ENCODE peak calls at places on chromosome 1, in four cellular contexts. W is PC-3, R is fibroblast of lung, I is fibroblast of the aortic adventitia. G is an unnamed sample.

GRCh38 chr1:77421504-77422233 is 139.8 kb downstream of the AK5 start:
- DNase-seq in W (no peak), R (no peak), I (no peak), G (no peak)

GRCh38 chr1:239268007-239268406 is 118.4 kb upstream of the CHRM3 start:
- DNase-seq in W (no peak), R (no peak), I (no peak), G (no peak)

GRCh38 chr1:204870165-204870912 is at the start of gene NFASC:
- DNase-seq in W (no peak), R (no peak), I (no peak), G (no peak)

GRCh38 chr1:244779410-244779809 is 56.0 kb upstream of the COX20 start:
- DNase-seq in W (peak; percentile 18), R (no peak), I (no peak), G (no peak)

GRCh38 chr1:15345711-15346355 is 63.9 kb upstream of the EFHD2 start:
- DNase-seq in W (no peak), R (no peak), I (no peak), G (no peak)

GRCh38 chr1:18440385-18441226 is 40.1 kb upstream of the KLHDC7A start:
- DNase-seq in W (peak; percentile 3), R (no peak), I (no peak), G (no peak)

GRCh38 chr1:2397007-2397679 is 5.5 kb downstream of the RER1 start:
- DNase-seq in W (no peak), R (no peak), I (no peak), G (no peak)

GRCh38 chr1:222813866-222814535 is 838 bp upstream of the DISP1 start:
- DNase-seq in W (no peak), R (peak; percentile 22), I (peak; percentile 23), G (no peak)

GRCh38 chr1:67200755-67201154 is 34.5 kb downstream of the IL23R start:
- DNase-seq in W (no peak), R (no peak), I (no peak), G (no peak)

GRCh38 chr1:145994391-145995120 is 1.8 kb downstream of the TXNIP start:
- DNase-seq in W (no peak), R (no peak), I (no peak), G (no peak)

GRCh38 chr1:107496002-107496401 is 355.2 kb downstream of the NTNG1 start:
- DNase-seq in W (no peak), R (no peak), I (no peak), G (no peak)

GRCh38 chr1:161763522-161764098 is 2.5 kb upstream of the ATF6 start:
- DNase-seq in W (peak; percentile 81), R (no peak), I (no peak), G (peak; percentile 62)

GRCh38 chr1:33346921-33347649 is 26.2 kb upstream of the A3GALT2 start:
- DNase-seq in W (peak; percentile 94), R (peak; percentile 92), I (peak; percentile 89), G (no peak)

GRCh38 chr1:154406572-154406879 is 1.4 kb downstream of the IL6R start:
- DNase-seq in W (no peak), R (no peak), I (no peak), G (no peak)

GRCh38 chr1:164880644-164881043 is 321.7 kb downstream of the PBX1 start:
- DNase-seq in W (no peak), R (no peak), I (no peak), G (no peak)

GRCh38 chr1:210232524-210233215 is at the start of gene SERTAD4:
- DNase-seq in W (peak; percentile 94), R (no peak), I (peak; percentile 23), G (no peak)

GRCh38 chr1:166170075-166170474 is 3.3 kb upstream of the FAM78B start:
- DNase-seq in W (no peak), R (no peak), I (no peak), G (no peak)

GRCh38 chr1:148353461-148354283 is 129.4 kb downstream of the PPIAL4G start:
- DNase-seq in W (peak; percentile 46), R (peak; percentile 72), I (peak; percentile 85), G (no peak)

GRCh38 chr1:192235127-192235526 is 76.9 kb downstream of the RGS18 start:
- DNase-seq in W (no peak), R (no peak), I (no peak), G (no peak)

GRCh38 chr1:111754964-111755320 is 759 bp upstream of the DDX20 start:
- DNase-seq in W (peak; percentile 47), R (peak; percentile 57), I (peak; percentile 66), G (peak; percentile 78)

GRCh38 chr1:19321071-19321470 is 8.9 kb downstream of the SLC66A1 start:
- DNase-seq in W (no peak), R (no peak), I (no peak), G (no peak)

GRCh38 chr1:15974855-15975254 is 1.0 kb downstream of the ZBTB17 start:
- DNase-seq in W (no peak), R (no peak), I (no peak), G (peak; percentile 43)

GRCh38 chr1:104125226-104125625 is 375.5 kb downstream of the AMY1C start:
- DNase-seq in W (peak; percentile 41), R (no peak), I (no peak), G (no peak)

GRCh38 chr1:201827321-201828281 is 1.4 kb upstream of the IPO9 start:
- DNase-seq in W (no peak), R (no peak), I (peak; percentile 47), G (no peak)

GRCh38 chr1:22221233-22221780 is 78.4 kb upstream of the WNT4 start:
- DNase-seq in W (no peak), R (no peak), I (no peak), G (no peak)

GRCh38 chr1:241677171-241677570 is 25.1 kb downstream of the WDR64 start:
- DNase-seq in W (no peak), R (no peak), I (no peak), G (peak; percentile 72)

GRCh38 chr1:207519505-207520399 is 23.8 kb downstream of the CR1 start:
- DNase-seq in W (no peak), R (no peak), I (no peak), G (no peak)

GRCh38 chr1:225763815-225764548 is 13.6 kb upstream of the SRP9 start:
- DNase-seq in W (no peak), R (peak; percentile 82), I (peak; percentile 92), G (no peak)
- H3K4me3 ChIP-seq in W (no peak overlapping the region), R (no peak overlapping the region), I (no peak overlapping the region), G (peak overlapping the region; percentile 12)

GRCh38 chr1:212091438-212092121 is 56.0 kb downstream of the DTL start:
- DNase-seq in W (no peak), R (no peak), I (no peak), G (no peak)
- H3K4me3 ChIP-seq in W (no peak overlapping the region), R (no peak overlapping the region), I (no peak overlapping the region), G (no peak overlapping the region)

GRCh38 chr1:203537806-203538464 is 44.0 kb downstream of the OPTC start:
- DNase-seq in W (peak; percentile 92), R (peak; percentile 75), I (peak; percentile 87), G (no peak)

GRCh38 chr1:203536981-203537455 is 43.1 kb downstream of the OPTC start:
- DNase-seq in W (peak; percentile 93), R (peak; percentile 85), I (peak; percentile 94), G (no peak)

GRCh38 chr1:203536575-203536974 is 42.6 kb downstream of the OPTC start:
- DNase-seq in W (peak; percentile 34), R (no peak), I (peak; percentile 64), G (no peak)

GRCh38 chr1:203534012-203534411 is 40.1 kb downstream of the OPTC start:
- DNase-seq in W (no peak), R (no peak), I (no peak), G (no peak)

GRCh38 chr1:203534526-203534925 is 40.6 kb downstream of the OPTC start:
- DNase-seq in W (peak; percentile 99), R (peak; percentile 82), I (peak; percentile 99), G (no peak)
- H3K4me3 ChIP-seq in W (peak overlapping the region; percentile 3), R (no peak overlapping the region), I (no peak overlapping the region), G (no peak overlapping the region)

GRCh38 chr1:26317612-26318337 is at the start of gene CD52:
- DNase-seq in W (no peak), R (no peak), I (no peak), G (peak; percentile 87)

GRCh38 chr1:26315874-26316850 is 1.6 kb upstream of the CD52 start:
- DNase-seq in W (no peak), R (no peak), I (no peak), G (peak; percentile 57)

GRCh38 chr1:26317143-26317542 is 615 bp upstream of the CD52 start:
- DNase-seq in W (no peak), R (no peak), I (no peak), G (no peak)

GRCh38 chr1:26320896-26321295 is 3.1 kb downstream of the CD52 start:
- DNase-seq in W (no peak), R (no peak), I (no peak), G (no peak)

DNA sequence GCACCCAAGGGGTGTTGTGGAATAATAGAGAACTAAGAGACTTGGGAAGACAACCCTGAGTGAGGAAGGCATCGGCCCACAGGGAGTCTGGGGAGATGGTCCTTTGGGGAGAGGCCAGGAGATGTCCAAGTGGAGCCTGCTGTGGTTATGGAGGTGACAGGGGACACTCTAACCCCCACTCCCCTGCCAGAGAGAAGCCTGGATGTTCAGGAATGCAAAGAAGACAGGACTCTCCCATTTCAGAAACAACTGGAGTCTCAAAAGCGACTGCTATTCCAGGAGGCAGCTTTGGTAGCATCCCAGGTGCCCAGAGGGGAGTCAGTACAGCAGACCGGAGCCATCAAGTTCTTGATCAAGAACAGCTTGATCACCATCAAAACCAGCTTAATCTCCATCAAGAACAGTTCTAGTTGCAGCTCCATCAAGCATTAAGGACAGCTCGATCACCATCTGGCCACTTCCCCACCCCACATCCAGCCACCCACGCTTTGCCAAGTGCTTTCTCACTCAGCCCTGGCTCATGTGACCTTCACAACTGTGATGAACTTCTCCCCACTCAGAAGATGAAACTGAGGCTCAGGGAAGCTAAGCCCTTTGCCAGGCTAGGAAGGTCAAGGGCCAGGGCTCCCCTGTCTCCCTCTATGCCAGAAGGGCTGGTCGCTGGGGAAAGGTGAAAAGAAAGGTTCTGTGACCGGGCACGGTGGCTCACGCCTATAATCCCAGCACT is 743 bp downstream of the CD52 start:
- DNase-seq in W (no peak), R (no peak), I (no peak), G (peak; percentile 50)
- H3K4me3 ChIP-seq in W (no peak overlapping the region), R (no peak overlapping the region), I (no peak overlapping the region), G (peak overlapping the region; percentile 93)

GRCh38 chr1:12167493-12168429 is 970 bp downstream of the TNFRSF1B start:
- DNase-seq in W (no peak), R (no peak), I (no peak), G (no peak)
- H3K4me3 ChIP-seq in W (no peak overlapping the region), R (peak overlapping the region; percentile 73), I (peak overlapping the region; percentile 69), G (no peak overlapping the region)

GRCh38 chr1:217968085-217968484 is 317.0 kb upstream of the RRP15 start:
- DNase-seq in W (no peak), R (no peak), I (no peak), G (no peak)
- H3K4me3 ChIP-seq in W (no peak overlapping the region), R (no peak overlapping the region), I (no peak overlapping the region), G (no peak overlapping the region)

DNA sequence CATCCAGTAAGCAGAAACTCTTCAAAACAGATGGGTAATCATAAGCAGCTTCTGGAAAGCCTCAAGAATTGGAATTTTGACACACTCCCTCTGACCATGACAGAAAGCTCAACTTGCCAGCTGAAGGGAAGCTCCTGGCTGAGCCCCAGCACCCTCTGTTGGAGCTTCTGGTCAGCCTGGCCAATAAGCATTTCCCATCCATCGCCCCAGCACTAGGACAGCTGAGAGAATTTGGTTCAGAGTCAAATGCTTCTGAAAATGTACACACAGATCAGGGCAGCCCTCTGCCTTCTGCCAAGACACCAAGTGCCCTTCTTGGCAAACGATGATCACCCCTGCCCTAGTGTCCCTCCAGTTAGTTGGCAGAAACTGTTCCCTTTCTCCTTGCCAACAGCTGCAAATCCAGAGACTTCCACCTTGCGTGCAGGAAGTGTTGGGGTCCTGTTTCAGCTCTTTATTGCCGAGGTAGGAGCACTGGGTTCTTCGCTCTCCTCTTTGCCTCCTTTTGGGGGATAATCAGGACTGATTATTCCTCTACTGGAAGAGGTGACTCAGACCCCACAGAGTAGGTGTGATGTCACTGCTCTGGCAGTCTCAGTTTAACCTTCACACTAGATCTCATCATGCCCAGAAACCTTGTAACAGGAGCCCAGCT is 11.9 kb downstream of the PIGV start:
- DNase-seq in W (peak; percentile 81), R (peak; percentile 96), I (peak; percentile 83), G (no peak)
- H3K4me3 ChIP-seq in W (peak overlapping the region; percentile 43), R (no peak overlapping the region), I (no peak overlapping the region), G (no peak overlapping the region)

G was measured in OCI-LY7.